ENCODE peak calls at places on chromosomes 11 and 22, in five cellular contexts. H is CD8-positive, alpha-beta T cell; J is HCT116; D is myocyte; O is DMS153. N is an unnamed sample.

GRCh38 chr11:47923667-47924066 is 56.7 kb upstream of the PTPRJ start:
- DNase-seq in H (no peak), O (no peak), D (peak; percentile 27), J (no peak), N (no peak)

GRCh38 chr11:64802370-64803162 is 448 bp downstream of the MAP4K2 start:
- DNase-seq in H (no peak), J (no peak), O (no peak), D (no peak), N (no peak)

GRCh38 chr11:99371257-99371656 is 350.5 kb downstream of the CNTN5 start:
- DNase-seq in D (peak; percentile 17), H (no peak), O (no peak), J (no peak), N (no peak)

GRCh38 chr22:49629586-49630447 is 197.9 kb downstream of the BRD1 start:
- DNase-seq in D (no peak), J (no peak), O (no peak), H (no peak), N (no peak)

GRCh38 chr11:122976734-122977454 is 4.7 kb downstream of the BSX start:
- DNase-seq in O (no peak), H (no peak), J (no peak), D (no peak), N (no peak)

GRCh38 chr11:59551651-59552521 is 40.5 kb downstream of the OR4D9 start:
- DNase-seq in J (peak; percentile 55), D (peak; percentile 75), H (no peak), O (no peak), N (peak; percentile 54)

GRCh38 chr11:80107415-80107814 is 666.6 kb upstream of the TENM4 start:
- DNase-seq in H (no peak), D (no peak), J (no peak), O (no peak), N (no peak)

GRCh38 chr11:13963949-13964770 is 1.6 kb downstream of the SPON1 start:
- DNase-seq in O (no peak), H (peak; percentile 56), D (no peak), J (no peak), N (no peak)

GRCh38 chr11:60840711-60841430 is 1.0 kb upstream of the CCDC86 start:
- DNase-seq in D (peak; percentile 94), H (no peak), J (no peak), O (no peak), N (no peak)

GRCh38 chr11:16739326-16739875 is 954 bp downstream of the C11orf58 start:
- DNase-seq in H (no peak), J (no peak), O (no peak), D (no peak), N (no peak)

GRCh38 chr11:43987384-43988039 is 45.1 kb downstream of the C11orf96 start:
- DNase-seq in H (no peak), D (peak; percentile 98), J (no peak), O (no peak), N (no peak)

GRCh38 chr22:34055525-34056200 is 135.4 kb upstream of the LARGE1 start:
- DNase-seq in H (no peak), J (no peak), D (no peak), O (no peak), N (no peak)

GRCh38 chr22:21727768-21728167 is 7.8 kb downstream of the YPEL1 start:
- DNase-seq in O (no peak), D (no peak), H (no peak), J (no peak), N (no peak)

GRCh38 chr11:57426754-57427691 is at the start of gene SLC43A3:
- DNase-seq in O (peak; percentile 25), J (no peak), H (peak; percentile 76), D (peak; percentile 96), N (no peak)

GRCh38 chr11:62844154-62844553 is 4.8 kb upstream of the WDR74 start:
- DNase-seq in H (no peak), J (no peak), D (no peak), O (no peak), N (no peak)

GRCh38 chr22:45977551-45978274 is 751 bp upstream of the WNT7B start:
- DNase-seq in J (no peak), H (no peak), O (peak; percentile 13), D (no peak), N (no peak)

GRCh38 chr22:45483319-45483718 is 19.4 kb upstream of the FBLN1 start:
- DNase-seq in J (no peak), H (no peak), D (no peak), O (no peak), N (no peak)